ENCODE peak calls at places on chromosomes 1 and 21, in four cellular contexts. E is A549, F is psoas muscle, Q is mesendoderm. L is an unnamed sample. For H3K4me1, the result is how much of the 10 kb centered on the place peaks cover.

GRCh38 chr1:247487057-247487456 is 29.2 kb upstream of the OR2B11 start:
- DNase-seq in F (no peak), Q (peak), E (peak), L (no peak)

GRCh38 chr1:168360151-168360550 is 79.5 kb downstream of the TBX19 start:
- DNase-seq in Q (peak), F (no peak), E (no peak), L (no peak)

GRCh38 chr1:58157281-58157680 is 389.2 kb downstream of the OMA1 start:
- DNase-seq in F (no peak), Q (no peak), E (no peak), L (no peak)

GRCh38 chr1:63012339-63012738 is 228.4 kb downstream of the ATG4C start:
- DNase-seq in F (no peak), E (no peak), Q (no peak), L (no peak)

GRCh38 chr1:234724517-234725176 is 114.7 kb upstream of the IRF2BP2 start:
- DNase-seq in E (peak), F (peak), Q (no peak), L (peak)

GRCh38 chr1:212368073-212368484 is 46.6 kb downstream of the PACC1 start:
- DNase-seq in Q (peak), E (peak), F (no peak), L (no peak)

GRCh38 chr1:184237588-184237987 is 149.2 kb upstream of the C1orf21 start:
- DNase-seq in F (no peak), Q (peak), E (no peak), L (no peak)

GRCh38 chr1:19717467-19717866 is 52.8 kb downstream of the HTR6 start:
- DNase-seq in F (no peak), Q (no peak), E (no peak), L (no peak)

GRCh38 chr21:15692711-15693110 is 37.1 kb upstream of the USP25 start:
- DNase-seq in Q (no peak), E (no peak), F (no peak), L (no peak)

GRCh38 chr1:232629250-232630046 is 485 bp downstream of the SIPA1L2 start:
- DNase-seq in Q (peak), F (peak), E (peak), L (peak)

GRCh38 chr1:160342520-160342919 is 530 bp downstream of the COPA start:
- DNase-seq in E (no peak), F (no peak), Q (peak), L (no peak)

GRCh38 chr1:62508187-62508758 is 71.4 kb downstream of the USP1 start:
- DNase-seq in Q (peak), F (no peak), E (peak), L (no peak)

GRCh38 chr1:26754086-26754874 is 33.5 kb upstream of the PIGV start:
- DNase-seq in F (no peak), E (no peak), Q (no peak), L (no peak)

GRCh38 chr1:43238104-43238503 is 31.7 kb upstream of the TMEM125 start:
- DNase-seq in F (peak), E (peak), Q (peak), L (peak)

GRCh38 chr1:121587230-121587569 is 402.4 kb downstream of the SRGAP2C start:
- DNase-seq in F (no peak), E (no peak), Q (no peak), L (no peak)

GRCh38 chr1:209645574-209646452 is 6.4 kb downstream of the LAMB3 start:
- DNase-seq in Q (no peak), F (no peak), E (no peak), L (no peak)

GRCh38 chr1:235867903-235868469 is 1.3 kb upstream of the LYST start:
- DNase-seq in E (no peak), F (no peak), Q (no peak), L (no peak)

GRCh38 chr1:212683357-212683722 is 16.3 kb downstream of the BATF3 start:
- DNase-seq in F (no peak), E (no peak), Q (peak), L (no peak)

GRCh38 chr1:166145496-166145895 is 21.3 kb downstream of the FAM78B start:
- DNase-seq in Q (no peak), E (no peak), F (no peak), L (no peak)

GRCh38 chr1:59453297-59453970 is 156.5 kb downstream of the FGGY start:
- DNase-seq in Q (no peak), E (no peak), F (no peak), L (no peak)

GRCh38 chr1:228316589-228317387 is 89.8 kb downstream of the TRIM11 start:
- DNase-seq in Q (no peak), F (no peak), E (no peak), L (peak)

GRCh38 chr1:29396438-29397255 is 160.3 kb downstream of the PTPRU start:
- DNase-seq in F (no peak), E (no peak), Q (no peak), L (no peak)

GRCh38 chr1:223437151-223437550 is 43.9 kb downstream of the CCDC185 start:
- DNase-seq in Q (no peak), E (no peak), F (no peak), L (no peak)

GRCh38 chr1:233368784-233369120 is 41.2 kb downstream of the MAP3K21 start:
- DNase-seq in E (no peak), F (no peak), Q (no peak), L (no peak)

GRCh38 chr1:45243476-45244343 is 37.3 kb upstream of the ZSWIM5 start:
- DNase-seq in Q (no peak), E (no peak), F (no peak), L (no peak)

GRCh38 chr1:116075981-116076380 is 35.2 kb upstream of the MAB21L3 start:
- DNase-seq in Q (no peak), F (no peak), E (no peak), L (no peak)

GRCh38 chr21:22900511-22900910 is 1902.3 kb downstream of the NCAM2 start:
- DNase-seq in E (no peak), Q (no peak), F (no peak), L (no peak)

GRCh38 chr1:230345139-230345885 is 80.8 kb downstream of the PGBD5 start:
- DNase-seq in F (no peak), Q (no peak), E (no peak), L (no peak)

DNA sequence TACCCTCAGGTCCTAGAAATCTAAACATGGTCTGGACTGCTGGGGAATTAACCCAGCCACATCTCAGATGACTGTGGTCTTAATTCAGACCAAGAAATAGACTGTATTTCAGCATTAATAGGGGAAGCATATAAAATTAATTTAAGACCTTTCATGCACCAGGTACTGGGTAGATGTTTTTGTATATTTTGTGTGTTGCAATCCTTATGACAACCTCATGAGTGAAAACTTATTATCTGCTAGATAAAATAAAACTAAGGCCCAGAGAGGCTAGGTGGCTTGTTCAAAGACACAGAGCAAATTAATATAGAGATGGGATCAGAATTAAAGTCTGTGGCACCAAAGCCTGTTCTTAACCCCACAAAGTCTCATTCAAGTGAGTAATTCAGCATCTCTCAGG is 40.1 kb downstream of the OPTC start:
- DNase-seq in E (no peak), F (no peak), Q (no peak), L (no peak)
- H3K27ac ChIP-seq in E (peak), F (no peak), Q (no peak), L (no peak)

GRCh38 chr1:201648911-201649775 is 110.2 kb downstream of the NAV1 start:
- DNase-seq in Q (peak), E (peak), F (peak), L (peak)
- H3K4me1 ChIP-seq in Q (under half), E (under half), F (under half), L (half or more)

GRCh38 chr1:65167544-65167943 is 19.5 kb downstream of the AK4 start:
- DNase-seq in Q (no peak), F (no peak), E (no peak), L (no peak)

GRCh38 chr1:65168867-65169266 is 20.9 kb downstream of the AK4 start:
- DNase-seq in F (no peak), Q (no peak), E (no peak), L (no peak)

GRCh38 chr1:65164633-65165032 is 16.6 kb downstream of the AK4 start:
- DNase-seq in Q (no peak), E (no peak), F (no peak), L (no peak)

GRCh38 chr1:65165269-65166002 is 17.4 kb downstream of the AK4 start:
- DNase-seq in Q (peak), E (no peak), F (no peak), L (peak)

DNA sequence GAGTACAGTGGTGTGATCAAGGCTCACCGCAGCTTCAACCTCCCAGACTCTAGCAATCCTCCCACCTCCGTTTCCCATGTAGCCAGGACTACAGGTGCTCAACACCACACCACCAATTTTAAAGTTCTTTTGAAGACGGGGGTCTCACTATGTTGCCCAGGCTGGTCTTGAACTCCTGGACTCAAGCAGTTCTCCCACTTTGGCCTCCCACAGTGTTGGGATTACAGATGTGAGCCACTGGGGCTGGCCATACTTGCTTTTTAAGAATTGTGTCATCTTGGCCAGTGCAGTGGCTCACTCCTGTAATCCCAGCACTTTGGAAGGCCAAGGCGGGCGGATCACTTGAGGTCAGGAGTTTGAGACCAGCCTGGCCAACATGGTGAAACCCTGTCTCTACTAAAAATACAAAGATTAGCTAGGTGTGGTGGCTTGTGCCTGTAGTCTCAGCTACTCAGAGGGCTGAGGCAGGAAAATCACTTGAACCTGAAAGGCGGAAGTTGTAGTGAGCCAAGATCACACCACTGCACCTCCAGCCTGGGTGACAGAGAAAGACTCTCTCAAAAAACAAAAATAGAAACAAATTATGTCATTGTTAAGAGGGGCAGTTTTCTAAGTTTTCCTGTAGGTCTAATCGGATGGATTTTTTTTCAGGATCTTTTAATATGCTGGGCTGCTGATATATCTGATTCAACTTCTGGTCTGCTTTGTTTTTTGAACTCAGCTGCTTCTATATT is 18.7 kb downstream of the AK4 start:
- DNase-seq in F (no peak), Q (no peak), E (no peak), L (peak)
- H3K27ac ChIP-seq in F (no peak), Q (no peak), E (no peak), L (peak)

DNA sequence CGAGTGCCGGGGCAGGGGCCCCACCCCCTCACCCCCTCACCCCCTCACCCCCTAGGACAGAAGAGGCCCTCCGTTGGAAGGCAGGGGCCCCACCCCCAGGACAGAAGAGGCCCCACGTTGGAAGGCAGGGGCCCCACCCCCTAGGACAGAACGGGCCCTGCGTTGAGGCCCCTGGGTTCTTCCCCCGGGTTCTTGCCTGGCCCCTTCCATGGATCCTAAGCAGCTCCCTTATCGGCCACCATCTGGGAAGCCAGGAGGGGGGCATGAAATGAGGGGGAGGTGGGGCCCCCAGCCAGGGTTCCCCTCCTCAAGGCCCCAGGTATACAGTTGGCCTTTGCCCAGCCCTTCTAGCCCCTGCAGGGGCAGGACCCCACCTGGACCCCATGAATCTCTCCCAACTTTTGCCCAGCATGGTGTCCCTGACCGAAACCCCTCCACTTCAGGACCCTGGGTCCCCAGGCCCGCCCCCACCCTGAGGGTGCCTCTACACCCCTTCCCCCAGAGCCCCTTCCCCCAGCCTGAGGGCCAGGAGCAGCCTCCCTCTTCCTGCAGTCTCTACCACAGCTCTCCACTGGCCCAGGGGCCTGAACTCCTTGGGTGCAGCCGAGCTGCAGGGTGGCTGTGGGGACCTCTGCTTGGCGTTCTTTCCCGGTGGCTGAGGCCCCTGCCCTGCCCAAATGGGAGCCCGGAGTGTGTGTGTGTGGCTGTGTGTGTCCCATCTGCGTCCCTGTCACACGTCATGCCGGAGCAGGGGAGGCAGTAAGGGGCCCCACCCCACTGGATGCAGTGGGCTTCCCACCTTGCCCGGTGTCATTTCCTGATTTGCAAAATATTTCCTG is 4.3 kb upstream of the VWA1 start:
- DNase-seq in Q (peak), F (no peak), E (no peak), L (peak)
- H3K4me1 ChIP-seq in Q (under half), F (under half), E (under half), L (half or more)

GRCh38 chr1:92081031-92081430 is 886 bp downstream of the BTBD8 start:
- DNase-seq in E (no peak), Q (no peak), F (no peak), L (no peak)
- H3K27ac ChIP-seq in E (peak), Q (no peak), F (peak), L (peak)

DNA sequence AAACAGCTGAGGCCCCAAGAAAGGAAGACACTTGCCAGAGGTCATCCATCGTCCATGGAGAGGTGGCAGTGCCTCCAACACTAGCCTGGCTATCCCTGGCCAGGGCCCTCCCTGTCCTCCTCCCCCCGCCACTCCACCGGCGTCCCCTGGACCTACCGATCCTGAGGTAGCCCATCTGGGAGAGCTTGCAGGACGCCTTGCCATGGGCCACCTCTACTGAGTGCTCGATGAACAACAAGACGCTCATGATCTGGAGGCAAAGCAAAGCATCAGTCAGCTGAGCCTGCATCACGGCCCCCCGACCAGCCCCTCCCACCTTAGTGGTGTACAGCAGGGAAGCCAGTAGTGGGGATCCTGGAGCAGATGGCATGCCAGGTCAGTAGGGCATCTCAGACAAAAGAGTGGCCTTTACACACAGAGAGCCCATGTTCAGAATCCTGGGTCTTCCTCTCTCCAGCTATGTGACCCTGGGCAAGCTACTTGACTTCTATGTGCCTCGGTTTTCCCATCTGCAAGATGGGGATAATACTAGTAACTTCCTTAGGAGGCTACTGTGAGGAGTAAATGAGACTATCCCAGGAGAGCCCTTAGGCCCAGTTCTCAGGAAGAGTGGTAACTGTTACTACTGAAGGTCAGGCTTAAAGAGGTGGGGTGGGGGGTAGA is 15.1 kb downstream of the LAPTM5 start:
- DNase-seq in F (no peak), Q (no peak), E (no peak), L (no peak)
- H3K4me1 ChIP-seq in F (under half), Q (under half), E (under half), L (under half)

GRCh38 chr21:38495242-38495641 is 3.0 kb downstream of the ERG start:
- DNase-seq in F (no peak), Q (no peak), E (no peak), L (no peak)

GRCh38 chr21:38496224-38496623 is 2.1 kb downstream of the ERG start:
- DNase-seq in Q (no peak), F (no peak), E (no peak), L (no peak)

GRCh38 chr21:38498057-38498833 is at the start of gene ERG:
- DNase-seq in F (no peak), Q (no peak), E (no peak), L (peak)

GRCh38 chr21:38500073-38500472 is 1.8 kb upstream of the ERG start:
- DNase-seq in Q (no peak), E (no peak), F (no peak), L (no peak)

DNA sequence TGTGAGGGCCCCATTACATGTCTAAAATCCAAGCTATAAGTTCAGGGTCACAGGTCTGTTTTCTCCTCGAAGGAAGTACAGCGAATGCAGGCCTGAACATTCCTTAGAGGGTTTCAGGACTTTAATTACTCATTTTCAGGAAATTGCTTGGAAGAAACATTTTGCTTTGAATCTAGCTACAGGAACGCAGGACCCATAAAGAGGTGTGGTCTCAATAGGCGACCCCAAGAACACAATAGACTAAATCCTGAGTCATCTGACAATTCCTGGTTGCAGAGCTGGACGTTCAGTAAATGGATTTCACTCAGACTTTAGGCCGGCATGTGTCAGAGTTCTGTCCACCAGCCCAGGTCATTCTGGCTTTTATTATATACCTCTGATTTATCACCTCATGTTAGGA is 1.0 kb upstream of the ERG start:
- DNase-seq in E (no peak), F (no peak), Q (no peak), L (no peak)
- H3K27ac ChIP-seq in E (no peak), F (peak), Q (no peak), L (peak)